ENCODE peak calls at places on chromosomes 6 and 20, in six cellular contexts. Y, M, J, G, F and T are unnamed samples.

GRCh38 chr20:5788385-5788895 is 38.2 kb downstream of the SHLD1 start:
- DNase-seq in F (peak; percentile 95), M (peak; percentile 76), Y (peak; percentile 35), J (peak; percentile 90), G (peak; percentile 91), T (peak; percentile 57)

GRCh38 chr6:153032255-153032882 is 29.9 kb upstream of the MTRF1L start:
- DNase-seq in F (peak; percentile 44), Y (no peak), J (no peak), M (no peak), G (peak; percentile 9), T (no peak)

GRCh38 chr6:93035756-93036155 is 383.6 kb downstream of the EPHA7 start:
- DNase-seq in Y (no peak), J (no peak), G (no peak), M (no peak), F (no peak), T (no peak)

GRCh38 chr6:10429638-10430427 is 15.0 kb upstream of the TFAP2A start:
- DNase-seq in J (no peak), G (peak; percentile 55), Y (no peak), F (peak; percentile 78), M (no peak), T (no peak)

GRCh38 chr6:137738197-137738596 is 128.9 kb upstream of the TNFAIP3 start:
- DNase-seq in G (no peak), Y (no peak), F (no peak), M (no peak), J (no peak), T (no peak)

GRCh38 chr20:47024461-47024937 is 129.9 kb downstream of the EYA2 start:
- DNase-seq in F (no peak), J (no peak), Y (no peak), M (no peak), G (no peak), T (no peak)

GRCh38 chr6:167826230-167827061 is at the start of gene AFDN:
- DNase-seq in F (peak; percentile 78), Y (peak; percentile 77), J (peak; percentile 85), G (peak; percentile 89), M (peak; percentile 75), T (peak; percentile 55)

GRCh38 chr6:150720774-150721233 is 121.1 kb downstream of the PLEKHG1 start:
- DNase-seq in J (no peak), M (no peak), F (peak; percentile 43), G (peak; percentile 67), Y (no peak), T (no peak)

GRCh38 chr20:9179193-9179802 is 110.4 kb downstream of the PLCB4 start:
- DNase-seq in M (no peak), G (no peak), F (peak; percentile 42), Y (no peak), J (no peak), T (no peak)

GRCh38 chr6:150346346-150346745 is 22.5 kb upstream of the IYD start:
- DNase-seq in F (no peak), Y (no peak), J (no peak), M (no peak), G (no peak), T (no peak)

GRCh38 chr6:157075549-157076426 is 247.5 kb downstream of the TMEM242 start:
- DNase-seq in M (no peak), G (no peak), F (no peak), J (no peak), Y (no peak), T (no peak)

GRCh38 chr6:97215157-97215769 is 67.8 kb downstream of the MMS22L start:
- DNase-seq in M (peak; percentile 60), G (peak; percentile 76), Y (no peak), J (peak; percentile 21), F (peak; percentile 64), T (no peak)

GRCh38 chr6:35140991-35141720 is at the start of gene TCP11:
- DNase-seq in G (no peak), J (peak; percentile 50), Y (peak; percentile 54), M (no peak), F (peak; percentile 77), T (peak; percentile 36)

GRCh38 chr6:151502499-151502898 is 8.7 kb downstream of the CCDC170 start:
- DNase-seq in Y (no peak), J (no peak), M (no peak), F (no peak), G (no peak), T (no peak)

GRCh38 chr6:3751019-3751729 is at the start of gene PXDC1:
- DNase-seq in G (peak; percentile 57), F (peak; percentile 61), M (no peak), Y (peak; percentile 41), J (no peak), T (no peak)

GRCh38 chr6:106662458-106662857 is 33.1 kb downstream of the QRSL1 start:
- DNase-seq in Y (no peak), M (no peak), J (no peak), G (no peak), F (no peak), T (no peak)

GRCh38 chr6:42021847-42022754 is 28.2 kb upstream of the TAF8 start:
- DNase-seq in J (no peak), G (no peak), Y (no peak), M (no peak), F (peak; percentile 24), T (peak; percentile 69)

GRCh38 chr6:19205076-19205475 is 632.1 kb upstream of the ID4 start:
- DNase-seq in M (no peak), J (no peak), F (no peak), G (no peak), Y (no peak), T (no peak)

GRCh38 chr20:12057778-12058177 is 140.1 kb downstream of the BTBD3 start:
- DNase-seq in G (peak; percentile 9), F (peak; percentile 38), M (no peak), J (no peak), Y (no peak), T (no peak)

GRCh38 chr20:43446361-43446879 is 11.3 kb upstream of the SRSF6 start:
- DNase-seq in Y (no peak), M (no peak), J (no peak), G (no peak), F (no peak), T (no peak)

GRCh38 chr20:43444107-43444506 is 13.6 kb upstream of the SRSF6 start:
- DNase-seq in F (no peak), G (peak; percentile 20), Y (no peak), M (no peak), J (no peak), T (no peak)

GRCh38 chr20:43440531-43440930 is 17.2 kb upstream of the SRSF6 start:
- DNase-seq in J (no peak), M (no peak), G (no peak), Y (no peak), F (no peak), T (no peak)

GRCh38 chr20:43438578-43439316 is 18.9 kb upstream of the SRSF6 start:
- DNase-seq in Y (no peak), G (no peak), M (no peak), F (no peak), J (no peak), T (no peak)

DNA sequence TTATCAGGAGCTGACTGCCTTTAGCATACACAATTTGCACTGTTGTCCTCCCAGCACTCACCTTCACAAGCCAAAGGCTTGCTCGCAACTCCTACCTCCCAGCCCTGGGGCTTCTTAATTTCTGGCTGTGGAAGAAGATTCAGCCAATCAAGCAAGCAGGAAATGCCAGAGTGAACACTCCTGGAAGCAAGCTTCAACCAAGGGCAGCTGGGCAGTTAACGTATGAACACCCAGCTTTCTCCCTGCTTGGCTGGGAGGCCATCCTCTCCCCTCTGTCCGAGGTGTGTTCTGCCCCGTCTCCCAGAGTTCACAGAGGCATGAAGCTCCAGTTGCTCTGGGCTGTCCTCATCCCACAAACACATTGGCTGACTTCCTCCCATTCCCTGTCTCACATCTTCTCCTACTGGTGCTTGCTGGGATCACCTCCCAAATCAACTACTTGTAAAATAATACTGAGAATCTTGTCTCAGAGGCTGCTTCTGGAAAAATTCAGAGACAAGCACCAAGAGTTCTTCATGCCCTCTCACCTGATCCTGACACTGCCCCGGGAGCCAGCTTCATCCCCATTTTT is 15.3 kb upstream of the SRSF6 start:
- DNase-seq in J (no peak), F (peak; percentile 20), M (no peak), G (no peak), Y (no peak), T (no peak)
- TF ChIP-seq CTCF in J (no peak), F (no peak), M (no peak), G (peak; percentile 21), Y (no peak), T (no peak)

GRCh38 chr6:72525821-72526550 is 95.9 kb upstream of the KCNQ5 start:
- DNase-seq in G (no peak), J (no peak), F (no peak), Y (no peak), M (no peak), T (no peak)
- H3K27ac ChIP-seq in G (no peak overlapping the region), J (no peak overlapping the region), F (no peak overlapping the region), Y (no peak overlapping the region), M (no peak overlapping the region), T (no peak overlapping the region)

GRCh38 chr6:31366693-31367470 is 9.9 kb upstream of the HLA-B start:
- DNase-seq in F (peak; percentile 97), G (peak; percentile 95), J (peak; percentile 94), Y (peak; percentile 90), M (peak; percentile 93), T (peak; percentile 83)

GRCh38 chr6:31363809-31364208 is 6.8 kb upstream of the HLA-B start:
- DNase-seq in G (no peak), Y (no peak), M (no peak), F (no peak), J (no peak), T (no peak)

GRCh38 chr6:31362751-31363150 is 5.8 kb upstream of the HLA-B start:
- DNase-seq in M (no peak), F (no peak), Y (no peak), G (no peak), J (no peak), T (no peak)

GRCh38 chr6:31365864-31366263 is 8.9 kb upstream of the HLA-B start:
- DNase-seq in M (no peak), G (peak; percentile 0), F (no peak), Y (no peak), J (no peak), T (no peak)

DNA sequence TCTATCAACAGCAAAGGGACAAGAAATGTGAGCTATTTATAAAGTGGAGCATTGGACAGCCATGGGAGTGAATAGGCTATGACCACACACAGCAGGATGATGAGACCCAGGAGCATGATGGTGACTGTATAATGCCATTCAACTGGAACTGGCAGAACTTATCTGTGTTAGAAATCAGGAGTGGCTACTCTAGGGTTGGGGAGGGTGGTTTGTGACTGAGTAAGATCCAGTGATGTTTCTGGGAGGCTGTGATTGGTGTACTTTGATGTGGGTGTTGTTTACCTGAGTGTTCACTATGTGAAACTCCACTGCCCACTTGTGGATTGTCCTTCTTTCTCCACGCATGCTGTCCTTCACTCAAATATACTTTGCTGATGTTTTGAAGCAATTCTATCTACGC is 11.5 kb upstream of the HLA-B start:
- DNase-seq in M (no peak), F (no peak), G (no peak), J (no peak), Y (no peak), T (no peak)
- TF ChIP-seq CTCF in M (no peak), F (peak; percentile 5), G (no peak), J (no peak), Y (no peak), T (no peak)

GRCh38 chr20:52103911-52104545 is 87.6 kb downstream of the ZFP64 start:
- DNase-seq in M (peak; percentile 30), J (no peak), G (peak; percentile 49), F (peak; percentile 85), Y (no peak), T (no peak)
- H3K27ac ChIP-seq in M (no peak overlapping the region), J (no peak overlapping the region), G (no peak overlapping the region), F (peak overlapping the region; percentile 43), Y (no peak overlapping the region), T (no peak overlapping the region)

GRCh38 chr20:15654208-15654649 is 919.0 kb downstream of the KIF16B start:
- DNase-seq in J (peak; percentile 54), F (peak; percentile 92), Y (no peak), M (no peak), G (peak; percentile 74), T (no peak)
- TF ChIP-seq CTCF in J (peak; percentile 32), F (peak; percentile 83), Y (peak; percentile 50), M (peak; percentile 44), G (peak; percentile 75), T (no peak)

GRCh38 chr6:389622-390021 is 1.9 kb upstream of the IRF4 start:
- DNase-seq in G (no peak), Y (no peak), J (no peak), M (no peak), F (no peak), T (no peak)
- H3K27ac ChIP-seq in G (no peak overlapping the region), Y (no peak overlapping the region), J (no peak overlapping the region), M (no peak overlapping the region), F (no peak overlapping the region), T (no peak overlapping the region)